ENCODE peak calls at places on chromosomes 12 and 14, in four cellular contexts. G is heart right ventricle; E is activated T-helper 1 cell treated with anti-CD3 and anti-CD28 coated beads, Interleukin-12 subunit alpha, Interleukin-12 subunit beta, Interleukin-2, Interleukin-4 antibody, amounts not matched to agents 30 ng/mL and 10 ng/mL and 1 ng/mL, durations not matched to agents 14 hours and 24 hours and 36 hours; F is cardiac fibroblast. Z is an unnamed sample.

GRCh38 chr14:77086017-77086727 is 11.9 kb upstream of the CIPC start:
- DNase-seq in G (no peak), E (no peak), F (peak; percentile 61), Z (peak; percentile 57)

GRCh38 chr14:67820428-67820881 is 876 bp downstream of the RAD51B start:
- DNase-seq in G (no peak), E (no peak), F (peak; percentile 44), Z (no peak)

GRCh38 chr14:70821916-70822705 is 12.8 kb upstream of the MAP3K9 start:
- DNase-seq in G (peak; percentile 46), E (peak; percentile 48), F (peak; percentile 49), Z (peak; percentile 12)

GRCh38 chr14:80427101-80427500 is 215.8 kb upstream of the DIO2 start:
- DNase-seq in G (no peak), E (no peak), F (peak; percentile 37), Z (peak; percentile 48)

GRCh38 chr14:100638211-100638855 is 51.1 kb upstream of the BEGAIN start:
- DNase-seq in G (no peak), E (no peak), F (no peak), Z (no peak)

GRCh38 chr14:56122306-56122705 is 4.1 kb downstream of the PELI2 start:
- DNase-seq in G (no peak), E (no peak), F (peak; percentile 36), Z (no peak)

GRCh38 chr12:77855548-77855947 is 24.9 kb downstream of the NAV3 start:
- DNase-seq in G (peak; percentile 20), E (no peak), F (peak; percentile 32), Z (no peak)

GRCh38 chr12:112117685-112118084 is 7.7 kb upstream of the TRAFD1 start:
- DNase-seq in G (no peak), E (no peak), F (peak; percentile 59), Z (no peak)

GRCh38 chr14:30243805-30244204 is 315.2 kb upstream of the G2E3 start:
- DNase-seq in G (no peak), E (no peak), F (peak; percentile 94), Z (peak; percentile 51)